ENCODE peak calls at places on chromosome 21, in nine cellular contexts. One of them, this sample, is unnamed.

GRCh38 chr21:34557261-34557660 is 45.3 kb upstream of the KCNE1 start:
- DNase-seq in endodermal cell: no peak
- DNase-seq in psoas muscle: no peak
- DNase-seq in mammary epithelial cell: no peak
- DNase-seq in suprapubic skin: no peak
- DNase-seq in tibial nerve: no peak
- DNase-seq in fibroblast of lung: no peak
- DNase-seq in Peyer's patch: no peak
- DNase-seq in MM.1S: no peak
- DNase-seq in this sample: no peak

GRCh38 chr21:32826317-32827167 is 55.0 kb upstream of the PAXBP1 start:
- DNase-seq in endodermal cell: peak
- DNase-seq in psoas muscle: no peak
- DNase-seq in mammary epithelial cell: peak
- DNase-seq in suprapubic skin: no peak
- DNase-seq in tibial nerve: peak
- DNase-seq in fibroblast of lung: peak
- DNase-seq in Peyer's patch: no peak
- DNase-seq in MM.1S: peak
- DNase-seq in this sample: peak

GRCh38 chr21:33791058-33791457 is 124.5 kb downstream of the ATP5PO start:
- DNase-seq in endodermal cell: no peak
- DNase-seq in psoas muscle: no peak
- DNase-seq in mammary epithelial cell: no peak
- DNase-seq in suprapubic skin: no peak
- DNase-seq in tibial nerve: no peak
- DNase-seq in fibroblast of lung: no peak
- DNase-seq in Peyer's patch: no peak
- DNase-seq in MM.1S: no peak
- DNase-seq in this sample: no peak

GRCh38 chr21:41830145-41830707 is 48.9 kb downstream of the PRDM15 start:
- DNase-seq in endodermal cell: no peak
- DNase-seq in psoas muscle: no peak
- DNase-seq in mammary epithelial cell: no peak
- DNase-seq in suprapubic skin: no peak
- DNase-seq in tibial nerve: no peak
- DNase-seq in fibroblast of lung: no peak
- DNase-seq in Peyer's patch: no peak
- DNase-seq in MM.1S: no peak
- DNase-seq in this sample: no peak

GRCh38 chr21:41606706-41607105 is 98.7 kb upstream of the TMPRSS2 start:
- DNase-seq in endodermal cell: peak
- DNase-seq in psoas muscle: no peak
- DNase-seq in mammary epithelial cell: no peak
- DNase-seq in suprapubic skin: no peak
- DNase-seq in tibial nerve: no peak
- DNase-seq in fibroblast of lung: no peak
- DNase-seq in Peyer's patch: no peak
- DNase-seq in MM.1S: no peak
- DNase-seq in this sample: no peak

GRCh38 chr21:40507978-40508377 is 339.0 kb downstream of the DSCAM start:
- DNase-seq in endodermal cell: no peak
- DNase-seq in psoas muscle: no peak
- DNase-seq in mammary epithelial cell: peak
- DNase-seq in suprapubic skin: no peak
- DNase-seq in tibial nerve: no peak
- DNase-seq in fibroblast of lung: peak
- DNase-seq in Peyer's patch: no peak
- DNase-seq in MM.1S: no peak
- DNase-seq in this sample: no peak

GRCh38 chr21:17105972-17106371 is 406.9 kb upstream of the CXADR start:
- DNase-seq in endodermal cell: no peak
- DNase-seq in psoas muscle: no peak
- DNase-seq in mammary epithelial cell: peak
- DNase-seq in suprapubic skin: no peak
- DNase-seq in tibial nerve: no peak
- DNase-seq in fibroblast of lung: no peak
- DNase-seq in Peyer's patch: no peak
- DNase-seq in MM.1S: no peak
- DNase-seq in this sample: peak

GRCh38 chr21:33261635-33262034 is 4.5 kb upstream of the IL10RB start:
- DNase-seq in endodermal cell: no peak
- DNase-seq in psoas muscle: no peak
- DNase-seq in mammary epithelial cell: no peak
- DNase-seq in suprapubic skin: no peak
- DNase-seq in tibial nerve: peak
- DNase-seq in fibroblast of lung: peak
- DNase-seq in Peyer's patch: no peak
- DNase-seq in MM.1S: peak
- DNase-seq in this sample: peak

GRCh38 chr21:14056771-14057191 is 154.0 kb downstream of the LIPI start:
- DNase-seq in endodermal cell: peak
- DNase-seq in psoas muscle: peak
- DNase-seq in mammary epithelial cell: no peak
- DNase-seq in suprapubic skin: peak
- DNase-seq in tibial nerve: no peak
- DNase-seq in fibroblast of lung: no peak
- DNase-seq in Peyer's patch: no peak
- DNase-seq in MM.1S: no peak
- DNase-seq in this sample: no peak

GRCh38 chr21:35170244-35170756 is 121.2 kb upstream of the RUNX1 start:
- DNase-seq in endodermal cell: no peak
- DNase-seq in psoas muscle: no peak
- DNase-seq in mammary epithelial cell: no peak
- DNase-seq in suprapubic skin: no peak
- DNase-seq in tibial nerve: no peak
- DNase-seq in fibroblast of lung: no peak
- DNase-seq in Peyer's patch: no peak
- DNase-seq in MM.1S: no peak
- DNase-seq in this sample: no peak

GRCh38 chr21:24969068-24969467 is 638.2 kb downstream of the MRPL39 start:
- DNase-seq in endodermal cell: no peak
- DNase-seq in psoas muscle: no peak
- DNase-seq in mammary epithelial cell: no peak
- DNase-seq in suprapubic skin: no peak
- DNase-seq in tibial nerve: no peak
- DNase-seq in fibroblast of lung: no peak
- DNase-seq in Peyer's patch: no peak
- DNase-seq in MM.1S: peak
- DNase-seq in this sample: no peak

GRCh38 chr21:36513430-36513829 is 33.5 kb upstream of the CLDN14 start:
- DNase-seq in endodermal cell: no peak
- DNase-seq in psoas muscle: no peak
- DNase-seq in mammary epithelial cell: no peak
- DNase-seq in suprapubic skin: no peak
- DNase-seq in tibial nerve: no peak
- DNase-seq in fibroblast of lung: no peak
- DNase-seq in Peyer's patch: no peak
- DNase-seq in MM.1S: no peak
- DNase-seq in this sample: no peak
- H3K4me3 ChIP-seq in endodermal cell: no peak
- H3K4me3 ChIP-seq in psoas muscle: no peak
- H3K4me3 ChIP-seq in mammary epithelial cell: no peak
- H3K4me3 ChIP-seq in suprapubic skin: no peak
- H3K4me3 ChIP-seq in tibial nerve: no peak
- H3K4me3 ChIP-seq in fibroblast of lung: no peak
- H3K4me3 ChIP-seq in Peyer's patch: no peak
- H3K4me3 ChIP-seq in MM.1S: no peak
- H3K4me3 ChIP-seq in this sample: no peak

GRCh38 chr21:38839683-38840286 is 34.1 kb downstream of the ETS2 start:
- DNase-seq in endodermal cell: no peak
- DNase-seq in psoas muscle: no peak
- DNase-seq in mammary epithelial cell: peak
- DNase-seq in suprapubic skin: no peak
- DNase-seq in tibial nerve: no peak
- DNase-seq in fibroblast of lung: peak
- DNase-seq in Peyer's patch: no peak
- DNase-seq in MM.1S: no peak
- DNase-seq in this sample: peak

GRCh38 chr21:38840456-38841129 is 34.9 kb downstream of the ETS2 start:
- DNase-seq in endodermal cell: no peak
- DNase-seq in psoas muscle: no peak
- DNase-seq in mammary epithelial cell: no peak
- DNase-seq in suprapubic skin: no peak
- DNase-seq in tibial nerve: no peak
- DNase-seq in fibroblast of lung: no peak
- DNase-seq in Peyer's patch: no peak
- DNase-seq in MM.1S: no peak
- DNase-seq in this sample: no peak

GRCh38 chr21:38839370-38839681 is 33.6 kb downstream of the ETS2 start:
- DNase-seq in endodermal cell: no peak
- DNase-seq in psoas muscle: no peak
- DNase-seq in mammary epithelial cell: no peak
- DNase-seq in suprapubic skin: no peak
- DNase-seq in tibial nerve: no peak
- DNase-seq in fibroblast of lung: no peak
- DNase-seq in Peyer's patch: no peak
- DNase-seq in MM.1S: no peak
- DNase-seq in this sample: peak

GRCh38 chr21:38837806-38838461 is 32.2 kb downstream of the ETS2 start:
- DNase-seq in endodermal cell: no peak
- DNase-seq in psoas muscle: no peak
- DNase-seq in mammary epithelial cell: no peak
- DNase-seq in suprapubic skin: no peak
- DNase-seq in tibial nerve: no peak
- DNase-seq in fibroblast of lung: no peak
- DNase-seq in Peyer's patch: no peak
- DNase-seq in MM.1S: no peak
- DNase-seq in this sample: no peak

GRCh38 chr21:38838598-38839369 is 33.1 kb downstream of the ETS2 start:
- DNase-seq in endodermal cell: no peak
- DNase-seq in psoas muscle: no peak
- DNase-seq in mammary epithelial cell: no peak
- DNase-seq in suprapubic skin: no peak
- DNase-seq in tibial nerve: no peak
- DNase-seq in fibroblast of lung: no peak
- DNase-seq in Peyer's patch: no peak
- DNase-seq in MM.1S: no peak
- DNase-seq in this sample: no peak
- H3K27ac ChIP-seq in endodermal cell: no peak
- H3K27ac ChIP-seq in psoas muscle: no peak
- H3K27ac ChIP-seq in mammary epithelial cell: peak
- H3K27ac ChIP-seq in suprapubic skin: no peak
- H3K27ac ChIP-seq in tibial nerve: no peak
- H3K27ac ChIP-seq in fibroblast of lung: peak
- H3K27ac ChIP-seq in Peyer's patch: no peak
- H3K27ac ChIP-seq in MM.1S: no peak
- H3K27ac ChIP-seq in this sample: peak

GRCh38 chr21:43758811-43759210 is 17.3 kb downstream of the CSTB start:
- DNase-seq in endodermal cell: no peak
- DNase-seq in psoas muscle: no peak
- DNase-seq in mammary epithelial cell: no peak
- DNase-seq in suprapubic skin: no peak
- DNase-seq in tibial nerve: no peak
- DNase-seq in fibroblast of lung: no peak
- DNase-seq in Peyer's patch: no peak
- DNase-seq in MM.1S: no peak
- DNase-seq in this sample: no peak

GRCh38 chr21:43759651-43760050 is 16.5 kb downstream of the CSTB start:
- DNase-seq in endodermal cell: no peak
- DNase-seq in psoas muscle: no peak
- DNase-seq in mammary epithelial cell: no peak
- DNase-seq in suprapubic skin: no peak
- DNase-seq in tibial nerve: no peak
- DNase-seq in fibroblast of lung: no peak
- DNase-seq in Peyer's patch: no peak
- DNase-seq in MM.1S: no peak
- DNase-seq in this sample: no peak

GRCh38 chr21:43755820-43756594 is 20.1 kb downstream of the CSTB start:
- DNase-seq in endodermal cell: no peak
- DNase-seq in psoas muscle: peak
- DNase-seq in mammary epithelial cell: no peak
- DNase-seq in suprapubic skin: no peak
- DNase-seq in tibial nerve: no peak
- DNase-seq in fibroblast of lung: no peak
- DNase-seq in Peyer's patch: no peak
- DNase-seq in MM.1S: no peak
- DNase-seq in this sample: no peak

GRCh38 chr21:43758132-43758619 is 17.9 kb downstream of the CSTB start:
- DNase-seq in endodermal cell: no peak
- DNase-seq in psoas muscle: peak
- DNase-seq in mammary epithelial cell: peak
- DNase-seq in suprapubic skin: no peak
- DNase-seq in tibial nerve: peak
- DNase-seq in fibroblast of lung: peak
- DNase-seq in Peyer's patch: no peak
- DNase-seq in MM.1S: no peak
- DNase-seq in this sample: no peak

DNA sequence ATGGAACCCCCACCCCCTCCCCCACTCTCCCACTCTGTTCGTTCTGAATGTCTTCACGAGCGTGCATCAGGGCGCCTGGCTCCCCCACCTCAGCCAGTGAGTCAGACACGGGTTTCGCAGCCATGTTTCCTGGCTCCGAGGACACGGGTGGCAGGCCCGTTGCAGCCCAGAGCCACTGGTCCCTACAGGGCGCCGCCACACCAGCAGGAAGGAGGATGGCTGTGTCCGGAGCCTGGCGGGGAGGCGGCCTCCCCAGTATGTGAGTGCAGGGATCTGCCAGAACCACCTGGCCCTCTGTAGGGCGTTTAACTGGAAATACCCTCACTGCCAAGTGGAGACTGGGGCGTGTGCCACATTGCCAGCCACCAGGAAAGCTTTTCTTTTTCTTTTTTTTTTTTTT is 18.5 kb downstream of the CSTB start:
- DNase-seq in endodermal cell: no peak
- DNase-seq in psoas muscle: peak
- DNase-seq in mammary epithelial cell: no peak
- DNase-seq in suprapubic skin: no peak
- DNase-seq in tibial nerve: no peak
- DNase-seq in fibroblast of lung: no peak
- DNase-seq in Peyer's patch: no peak
- DNase-seq in MM.1S: no peak
- DNase-seq in this sample: no peak
- H3K4me3 ChIP-seq in endodermal cell: no peak
- H3K4me3 ChIP-seq in psoas muscle: no peak
- H3K4me3 ChIP-seq in mammary epithelial cell: no peak
- H3K4me3 ChIP-seq in suprapubic skin: peak
- H3K4me3 ChIP-seq in tibial nerve: no peak
- H3K4me3 ChIP-seq in fibroblast of lung: no peak
- H3K4me3 ChIP-seq in Peyer's patch: no peak
- H3K4me3 ChIP-seq in MM.1S: no peak
- H3K4me3 ChIP-seq in this sample: no peak

DNA sequence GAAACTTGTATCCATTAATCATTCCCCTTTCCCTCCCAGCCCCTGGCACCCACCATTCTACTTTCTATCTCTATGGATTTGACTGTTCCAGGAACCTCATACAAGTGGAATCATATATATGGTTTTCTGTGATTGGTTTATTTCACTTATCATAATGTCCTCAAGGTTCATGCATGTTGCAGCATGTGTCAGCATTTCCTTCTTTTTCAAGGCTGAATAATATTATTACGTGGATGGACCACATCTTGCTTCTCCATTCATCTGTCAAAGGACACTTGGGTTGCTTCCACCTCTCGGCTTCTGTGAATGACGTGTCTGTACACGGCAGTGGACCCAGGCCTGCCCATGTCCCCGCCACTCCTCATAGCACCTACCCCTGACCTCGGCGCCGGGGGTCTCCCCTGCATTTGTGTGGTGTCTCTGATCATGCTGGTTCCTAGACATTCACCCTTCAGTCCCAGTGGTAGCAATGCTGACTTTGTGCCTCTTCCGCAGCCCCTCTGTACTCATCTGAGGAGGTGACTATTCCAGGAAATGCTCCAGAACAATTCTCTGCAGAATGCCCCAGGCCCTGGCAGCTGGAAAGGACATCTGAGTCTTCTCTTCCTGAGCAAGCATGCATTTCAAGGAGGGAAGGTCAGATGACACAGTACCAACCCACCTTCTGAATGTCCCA is 136.9 kb downstream of the PSMG1 start:
- DNase-seq in endodermal cell: peak
- DNase-seq in psoas muscle: no peak
- DNase-seq in mammary epithelial cell: no peak
- DNase-seq in suprapubic skin: no peak
- DNase-seq in tibial nerve: no peak
- DNase-seq in fibroblast of lung: no peak
- DNase-seq in Peyer's patch: no peak
- DNase-seq in MM.1S: no peak
- DNase-seq in this sample: no peak
- H3K27ac ChIP-seq in endodermal cell: no peak
- H3K27ac ChIP-seq in psoas muscle: no peak
- H3K27ac ChIP-seq in mammary epithelial cell: no peak
- H3K27ac ChIP-seq in suprapubic skin: peak
- H3K27ac ChIP-seq in tibial nerve: no peak
- H3K27ac ChIP-seq in fibroblast of lung: no peak
- H3K27ac ChIP-seq in Peyer's patch: no peak
- H3K27ac ChIP-seq in MM.1S: no peak
- H3K27ac ChIP-seq in this sample: no peak

This sample was measured in brain microvascular endothelial cell.